ENCODE peak calls at places on chromosome 6, in ten cellular contexts. O is foreskin fibroblast; T is tibial artery; Y is RPMI7951; L is EL; A is type B pancreatic cell; S is right cardiac atrium; F is cerebellar cortex; V is GM03348; M is CD8-positive, alpha-beta memory T cell. W is an unnamed sample.

GRCh38 chr6:44495036-44495901 is 107.8 kb downstream of the CDC5L start:
- DNase-seq in O (peak), T (no peak), Y (peak), L (no peak), A (peak), S (no peak), F (no peak), V (no peak), M (no peak), W (no peak)

GRCh38 chr6:141653590-141653989 is 479.1 kb upstream of the GJE1 start:
- DNase-seq in O (peak), T (no peak), Y (peak), L (peak), A (no peak), S (no peak), F (no peak), V (no peak), M (no peak), W (no peak)

GRCh38 chr6:118578617-118579016 is 30.5 kb downstream of the PLN start:
- DNase-seq in O (no peak), T (no peak), Y (peak), L (no peak), A (no peak), S (no peak), F (no peak), V (no peak), M (no peak), W (no peak)

GRCh38 chr6:13096084-13096483 is 232.3 kb downstream of the TBC1D7 start:
- DNase-seq in O (no peak), T (no peak), Y (no peak), L (no peak), A (no peak), S (no peak), F (no peak), V (no peak), M (no peak), W (no peak)

GRCh38 chr6:125112934-125113333 is 40.6 kb upstream of the TPD52L1 start:
- DNase-seq in O (no peak), T (no peak), Y (no peak), L (no peak), A (no peak), S (no peak), F (no peak), V (no peak), M (no peak), W (no peak)

GRCh38 chr6:84773431-84774173 is 9.2 kb upstream of the TBX18 start:
- DNase-seq in O (peak), T (peak), Y (peak), L (peak), A (no peak), S (peak), F (no peak), V (peak), M (no peak), W (peak)

GRCh38 chr6:116255246-116255800 is 1.4 kb upstream of the TSPYL4 start:
- DNase-seq in O (peak), T (no peak), Y (no peak), L (no peak), A (no peak), S (no peak), F (no peak), V (no peak), M (no peak), W (no peak)

GRCh38 chr6:7939186-7939863 is 28.7 kb upstream of the TXNDC5 start:
- DNase-seq in O (peak), T (no peak), Y (no peak), L (no peak), A (no peak), S (no peak), F (no peak), V (peak), M (no peak), W (no peak)

GRCh38 chr6:39934060-39934757 is at the start of gene MOCS1:
- DNase-seq in O (peak), T (peak), Y (peak), L (peak), A (no peak), S (peak), F (peak), V (peak), M (no peak), W (peak)

GRCh38 chr6:155493694-155494143 is 38.1 kb upstream of the NOX3 start:
- DNase-seq in O (peak), T (peak), Y (peak), L (peak), A (no peak), S (peak), F (no peak), V (peak), M (no peak), W (no peak)

GRCh38 chr6:14524319-14524718 is 406.7 kb downstream of the CD83 start:
- DNase-seq in O (peak), T (peak), Y (peak), L (peak), A (no peak), S (peak), F (no peak), V (peak), M (no peak), W (no peak)

GRCh38 chr6:141107562-141108160 is 1025.1 kb upstream of the GJE1 start:
- DNase-seq in O (peak), T (no peak), Y (peak), L (peak), A (no peak), S (no peak), F (no peak), V (no peak), M (no peak), W (no peak)

GRCh38 chr6:105402090-105402980 is 547 bp downstream of the PREP start:
- DNase-seq in O (peak), T (peak), Y (peak), L (peak), A (no peak), S (no peak), F (peak), V (peak), M (peak), W (peak)

GRCh38 chr6:126102358-126102757 is 116.0 kb downstream of the TRMT11 start:
- DNase-seq in O (no peak), T (no peak), Y (no peak), L (no peak), A (no peak), S (no peak), F (no peak), V (no peak), M (no peak), W (peak)

GRCh38 chr6:44041461-44042260 is 85.6 kb downstream of the MRPL14 start:
- DNase-seq in O (peak), T (peak), Y (peak), L (peak), A (no peak), S (no peak), F (no peak), V (peak), M (peak), W (no peak)

GRCh38 chr6:155693573-155694428 is 238.2 kb upstream of the NOX3 start:
- DNase-seq in O (no peak), T (no peak), Y (no peak), L (no peak), A (no peak), S (no peak), F (no peak), V (no peak), M (no peak), W (no peak)

GRCh38 chr6:83536034-83536646 is 23.8 kb downstream of the PRSS35 start:
- DNase-seq in O (peak), T (peak), Y (peak), L (peak), A (no peak), S (peak), F (peak), V (peak), M (no peak), W (no peak)

GRCh38 chr6:3522561-3523287 is 65.9 kb upstream of the SLC22A23 start:
- DNase-seq in O (peak), T (no peak), Y (peak), L (peak), A (no peak), S (no peak), F (no peak), V (peak), M (no peak), W (no peak)

GRCh38 chr6:42742116-42742894 is 3.6 kb downstream of the TBCC start:
- DNase-seq in O (peak), T (no peak), Y (peak), L (peak), A (no peak), S (no peak), F (no peak), V (peak), M (no peak), W (no peak)

GRCh38 chr6:124203812-124204167 is 400.1 kb downstream of the NKAIN2 start:
- DNase-seq in O (peak), T (no peak), Y (no peak), L (no peak), A (no peak), S (no peak), F (peak), V (no peak), M (no peak), W (no peak)

GRCh38 chr6:90411292-90411781 is 114.7 kb upstream of the BACH2 start:
- DNase-seq in O (no peak), T (no peak), Y (peak), L (no peak), A (no peak), S (no peak), F (no peak), V (no peak), M (peak), W (no peak)

GRCh38 chr6:39881851-39882566 is 52.3 kb downstream of the MOCS1 start:
- DNase-seq in O (peak), T (peak), Y (peak), L (peak), A (no peak), S (peak), F (no peak), V (peak), M (no peak), W (no peak)

GRCh38 chr6:56745081-56745480 is 102.4 kb upstream of the DST start:
- DNase-seq in O (no peak), T (no peak), Y (no peak), L (no peak), A (no peak), S (no peak), F (no peak), V (no peak), M (no peak), W (no peak)

W was measured in esophagus muscularis mucosa.